ENCODE peak calls at places on chromosomes 13 and 19, in four cellular contexts. O, D, N and V are unnamed samples.

GRCh38 chr19:40603071-40603718 is 2.0 kb downstream of the LTBP4 start:
- DNase-seq in O (no peak), D (peak; percentile 28), N (peak; percentile 85), V (no peak)

GRCh38 chr19:48627211-48627864 is 8.0 kb downstream of the SPHK2 start:
- DNase-seq in O (no peak), D (peak; percentile 73), N (no peak), V (no peak)

GRCh38 chr13:30725331-30726085 is 9.8 kb upstream of the ALOX5AP start:
- DNase-seq in O (no peak), D (no peak), N (no peak), V (no peak)

GRCh38 chr13:76027131-76027530 is 391.0 kb downstream of the LMO7 start:
- DNase-seq in O (no peak), D (no peak), N (no peak), V (no peak)

GRCh38 chr13:41420146-41420545 is 37.2 kb upstream of the RGCC start:
- DNase-seq in O (no peak), D (no peak), N (no peak), V (no peak)

GRCh38 chr19:17125728-17126677 is 50.4 kb downstream of the MYO9B start:
- DNase-seq in O (no peak), D (no peak), N (no peak), V (no peak)

GRCh38 chr19:46197314-46198070 is 32.0 kb upstream of the IGFL1 start:
- DNase-seq in O (no peak), D (no peak), N (no peak), V (no peak)

GRCh38 chr13:75550159-75550567 is 572 bp downstream of the UCHL3 start:
- DNase-seq in O (no peak), D (peak; percentile 52), N (peak; percentile 74), V (peak; percentile 78)

GRCh38 chr13:35987572-35988513 is 143.3 kb downstream of the DCLK1 start:
- DNase-seq in O (peak; percentile 54), D (no peak), N (no peak), V (no peak)

GRCh38 chr19:50658438-50659317 is 9.4 kb downstream of the C19orf81 start:
- DNase-seq in O (peak; percentile 95), D (no peak), N (peak; percentile 97), V (peak; percentile 97)

GRCh38 chr19:43574424-43575155 is 737 bp downstream of the XRCC1 start:
- DNase-seq in O (no peak), D (no peak), N (no peak), V (no peak)

GRCh38 chr19:46988614-46989230 is 30.9 kb upstream of the NPAS1 start:
- DNase-seq in O (no peak), D (no peak), N (no peak), V (no peak)

GRCh38 chr19:40598918-40599307 is 2.3 kb upstream of the LTBP4 start:
- DNase-seq in O (no peak), D (no peak), N (no peak), V (no peak)

GRCh38 chr13:110769097-110769496 is 55.6 kb downstream of the ING1 start:
- DNase-seq in O (no peak), D (no peak), N (no peak), V (no peak)

GRCh38 chr13:45393941-45394570 is 24.1 kb downstream of the SLC25A30 start:
- DNase-seq in O (peak; percentile 63), D (peak; percentile 61), N (peak; percentile 68), V (peak; percentile 68)

GRCh38 chr13:71913717-71914116 is 46.7 kb upstream of the DACH1 start:
- DNase-seq in O (no peak), D (no peak), N (no peak), V (no peak)

GRCh38 chr13:30045916-30046704 is 195.7 kb upstream of the UBL3 start:
- DNase-seq in O (no peak), D (no peak), N (no peak), V (no peak)

GRCh38 chr13:50911937-50912624 is 2.5 kb downstream of the RNASEH2B start:
- DNase-seq in O (peak; percentile 97), D (peak; percentile 68), N (peak; percentile 91), V (peak; percentile 82)
- TF ChIP-seq ELF4 in O (no peak), D (no peak), N (no peak), V (no peak)

GRCh38 chr19:7746903-7747884 is at the start of gene CD209:
- DNase-seq in O (no peak), D (no peak), N (no peak), V (no peak)

GRCh38 chr19:7751157-7751783 is 3.9 kb upstream of the CD209 start:
- DNase-seq in O (no peak), D (no peak), N (no peak), V (no peak)

GRCh38 chr19:7744871-7745270 is 2.5 kb downstream of the CD209 start:
- DNase-seq in O (no peak), D (no peak), N (no peak), V (no peak)

GRCh38 chr19:7748171-7748570 is 837 bp upstream of the CD209 start:
- DNase-seq in O (no peak), D (no peak), N (no peak), V (no peak)

DNA sequence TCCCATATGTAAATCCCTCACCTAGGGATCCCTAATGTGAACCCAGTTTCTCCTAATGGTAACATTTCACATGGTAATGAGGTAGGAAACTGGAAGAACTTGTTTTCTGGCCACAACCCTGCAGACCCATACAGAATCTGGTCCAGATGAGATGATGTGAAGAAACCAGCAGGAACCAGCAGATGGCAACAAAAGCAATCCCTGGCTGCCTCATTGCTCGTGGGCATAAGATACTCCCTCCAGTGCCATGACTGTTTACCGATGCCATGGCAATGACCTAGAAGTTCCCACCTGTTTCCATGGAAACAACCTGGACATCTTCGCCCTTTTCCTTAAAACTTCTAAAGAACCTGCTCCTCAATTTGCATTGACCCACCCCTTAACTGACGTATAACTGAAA is 1.4 kb upstream of the CD209 start:
- DNase-seq in O (peak; percentile 62), D (peak; percentile 14), N (no peak), V (no peak)
- TF ChIP-seq ELF4 in O (no peak), D (no peak), N (no peak), V (no peak)

GRCh38 chr13:89982406-89983085 is 1364.9 kb upstream of the MIR17HG start:
- DNase-seq in O (no peak), D (no peak), N (no peak), V (no peak)

DNA sequence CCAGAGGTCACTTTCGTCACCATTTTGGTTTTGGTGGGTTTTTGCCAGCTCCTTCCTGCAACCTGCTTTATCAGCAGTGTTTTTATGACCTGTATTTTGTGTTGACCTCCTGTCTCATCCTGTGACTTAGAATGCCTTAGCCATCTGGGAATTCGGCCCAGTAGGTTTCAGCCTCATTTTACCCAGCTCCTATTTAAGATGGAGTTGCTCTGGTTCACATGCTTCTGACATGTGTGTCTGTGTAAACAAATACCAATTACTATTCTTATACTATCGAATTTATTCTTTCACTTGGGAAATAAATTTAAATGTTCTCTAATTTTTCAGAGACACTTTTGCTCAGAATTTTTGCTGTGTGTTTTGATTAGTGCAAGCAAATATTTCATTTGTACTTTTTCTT is 1370.3 kb upstream of the MIR17HG start:
- DNase-seq in O (no peak), D (no peak), N (no peak), V (no peak)
- TF ChIP-seq ELF4 in O (no peak), D (no peak), N (no peak), V (no peak)

GRCh38 chr19:11401808-11402543 is 17.1 kb downstream of the RGL3 start:
- DNase-seq in O (no peak), D (no peak), N (no peak), V (no peak)

GRCh38 chr19:11405846-11406643 is 13.1 kb downstream of the RGL3 start:
- DNase-seq in O (peak; percentile 75), D (no peak), N (no peak), V (no peak)

GRCh38 chr19:11400695-11401291 is 16.7 kb upstream of the EPOR start:
- DNase-seq in O (no peak), D (no peak), N (no peak), V (no peak)

GRCh38 chr19:11408591-11408990 is 10.5 kb downstream of the RGL3 start:
- DNase-seq in O (no peak), D (no peak), N (no peak), V (no peak)

DNA sequence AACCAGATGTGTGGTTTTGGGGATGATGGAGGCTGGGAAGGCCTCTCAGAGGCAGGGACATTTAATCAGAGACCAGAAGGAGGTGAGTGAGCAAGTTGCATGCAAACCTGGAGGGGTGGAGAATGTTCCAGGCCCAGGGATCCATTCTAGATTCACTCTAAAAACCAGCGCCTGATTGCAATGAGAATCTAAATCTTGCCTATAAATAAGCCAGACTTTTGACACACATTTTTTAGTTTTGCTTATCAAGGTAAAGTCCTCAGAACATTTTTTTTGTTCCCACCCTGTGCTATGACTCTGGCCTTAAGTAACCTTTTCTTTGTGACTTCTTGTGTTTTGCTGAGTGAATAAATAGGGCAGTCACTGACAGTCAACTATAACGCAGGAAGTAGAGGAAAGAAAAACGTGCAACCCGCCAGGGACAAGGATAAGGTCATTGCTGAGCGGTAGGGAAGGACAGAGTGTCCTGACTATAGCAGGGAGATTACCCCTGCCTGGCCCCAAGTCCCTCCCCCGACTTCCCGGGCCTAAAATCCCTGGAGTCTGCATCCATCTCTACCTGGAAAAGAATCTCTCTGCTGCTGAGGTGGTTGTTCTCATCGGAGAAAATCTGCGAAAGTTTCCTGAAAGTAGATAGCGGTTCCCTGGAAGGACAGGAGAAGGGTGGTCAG is 14.4 kb downstream of the RGL3 start:
- DNase-seq in O (no peak), D (no peak), N (no peak), V (no peak)
- TF ChIP-seq ELF4 in O (no peak), D (no peak), N (no peak), V (no peak)

GRCh38 chr19:54364775-54365257 is at the start of gene LAIR1:
- DNase-seq in O (no peak), D (no peak), N (no peak), V (no peak)
- TF ChIP-seq ELF4 in O (no peak), D (no peak), N (no peak), V (no peak)

GRCh38 chr13:53783466-53783865 is 754.9 kb downstream of the OLFM4 start:
- DNase-seq in O (no peak), D (no peak), N (no peak), V (no peak)

GRCh38 chr13:53778937-53779336 is 750.3 kb downstream of the OLFM4 start:
- DNase-seq in O (no peak), D (no peak), N (no peak), V (no peak)

GRCh38 chr13:53782400-53783030 is 753.9 kb downstream of the OLFM4 start:
- DNase-seq in O (no peak), D (peak; percentile 33), N (peak; percentile 21), V (peak; percentile 46)

GRCh38 chr13:53784331-53784730 is 755.7 kb downstream of the OLFM4 start:
- DNase-seq in O (no peak), D (no peak), N (no peak), V (no peak)

GRCh38 chr13:53781941-53782340 is 753.3 kb downstream of the OLFM4 start:
- DNase-seq in O (no peak), D (no peak), N (no peak), V (peak; percentile 12)
- TF ChIP-seq ELF4 in O (no peak), D (no peak), N (no peak), V (no peak)